ENCODE peak calls at places on chromosomes 13 and 19, in seven cellular contexts. J is T-helper 17 cell; D is T follicular helper cell; B is endothelial cell; V is IMR-90; Y is CD4-positive, alpha-beta T cell; A is epithelial cell of esophagus. P is an unnamed sample.

GRCh38 chr19:30222428-30222873 is 149.7 kb upstream of the ZNF536 start:
- DNase-seq in J (no peak), D (no peak), B (peak; percentile 76), V (no peak), Y (no peak), A (no peak), P (no peak)

GRCh38 chr13:26872444-26873173 is 112.0 kb upstream of the GPR12 start:
- DNase-seq in J (peak; percentile 11), D (peak; percentile 16), B (peak; percentile 80), V (peak; percentile 31), Y (peak; percentile 25), A (peak; percentile 45), P (peak; percentile 17)

GRCh38 chr19:20182232-20182785 is 15.3 kb downstream of the ZNF486 start:
- DNase-seq in J (no peak), D (no peak), B (no peak), V (no peak), Y (no peak), A (no peak), P (no peak)

GRCh38 chr13:112859817-112860190 is 109.2 kb upstream of the MCF2L start:
- DNase-seq in J (no peak), D (no peak), B (no peak), V (peak; percentile 82), Y (no peak), A (peak; percentile 31), P (no peak)

GRCh38 chr13:98664047-98664446 is 87.1 kb upstream of the STK24 start:
- DNase-seq in J (no peak), D (no peak), B (no peak), V (peak; percentile 85), Y (no peak), A (peak; percentile 97), P (no peak)

GRCh38 chr19:41175825-41176734 is 16.9 kb upstream of the CYP2S1 start:
- DNase-seq in J (no peak), D (peak; percentile 8), B (peak; percentile 31), V (peak; percentile 76), Y (peak; percentile 51), A (peak; percentile 90), P (no peak)

GRCh38 chr13:41050041-41050440 is 11.3 kb upstream of the WBP4 start:
- DNase-seq in J (no peak), D (no peak), B (no peak), V (no peak), Y (no peak), A (peak; percentile 49), P (no peak)

GRCh38 chr13:33158830-33159229 is 126.7 kb downstream of the STARD13 start:
- DNase-seq in J (no peak), D (no peak), B (no peak), V (no peak), Y (no peak), A (no peak), P (no peak)

GRCh38 chr19:8577247-8577646 is at the start of gene MYO1F:
- DNase-seq in J (no peak), D (no peak), B (no peak), V (no peak), Y (no peak), A (no peak), P (no peak)

GRCh38 chr13:100254002-100254401 is 165.1 kb downstream of the PCCA start:
- DNase-seq in J (no peak), D (no peak), B (no peak), V (no peak), Y (no peak), A (peak; percentile 17), P (no peak)

GRCh38 chr19:21482863-21483276 is 22.5 kb upstream of the ZNF429 start:
- DNase-seq in J (peak; percentile 63), D (peak; percentile 66), B (peak; percentile 39), V (no peak), Y (peak; percentile 54), A (peak; percentile 29), P (peak; percentile 41)

GRCh38 chr19:17404015-17404414 is 1.4 kb downstream of the BST2 start:
- DNase-seq in J (no peak), D (no peak), B (no peak), V (no peak), Y (no peak), A (no peak), P (no peak)

GRCh38 chr19:45094707-45095106 is 1.7 kb downstream of the PPP1R37 start:
- DNase-seq in J (no peak), D (no peak), B (no peak), V (no peak), Y (no peak), A (no peak), P (no peak)

GRCh38 chr19:41564515-41565383 is 11.2 kb upstream of the CEACAM21 start:
- DNase-seq in J (no peak), D (no peak), B (peak; percentile 69), V (no peak), Y (no peak), A (no peak), P (no peak)

GRCh38 chr13:20441879-20442278 is 83.8 kb downstream of the CRYL1 start:
- DNase-seq in J (no peak), D (no peak), B (no peak), V (peak; percentile 83), Y (no peak), A (peak; percentile 46), P (no peak)

GRCh38 chr19:32673573-32673972 is 1.4 kb downstream of the ANKRD27 start:
- DNase-seq in J (no peak), D (no peak), B (no peak), V (no peak), Y (no peak), A (no peak), P (no peak)

GRCh38 chr13:111380431-111380830 is 60.0 kb downstream of the TEX29 start:
- DNase-seq in J (no peak), D (no peak), B (no peak), V (no peak), Y (no peak), A (no peak), P (no peak)

GRCh38 chr19:48962029-48962848 is 2.9 kb upstream of the FTL start:
- DNase-seq in J (no peak), D (no peak), B (no peak), V (no peak), Y (peak; percentile 38), A (peak; percentile 11), P (no peak)

GRCh38 chr13:21014666-21015170 is 46.7 kb downstream of the LATS2 start:
- DNase-seq in J (no peak), D (no peak), B (no peak), V (peak; percentile 91), Y (no peak), A (peak; percentile 24), P (no peak)

GRCh38 chr19:57558525-57558924 is 1.1 kb downstream of the ZNF550 start:
- DNase-seq in J (no peak), D (no peak), B (no peak), V (peak; percentile 35), Y (no peak), A (peak; percentile 23), P (no peak)

GRCh38 chr13:42109957-42110356 is 61.5 kb downstream of the DGKH start:
- DNase-seq in J (no peak), D (no peak), B (no peak), V (no peak), Y (no peak), A (no peak), P (no peak)

GRCh38 chr13:68369739-68370138 is 1139.6 kb upstream of the PCDH9 start:
- DNase-seq in J (no peak), D (no peak), B (no peak), V (no peak), Y (no peak), A (peak; percentile 60), P (no peak)

GRCh38 chr13:113064534-113065405 is 40.8 kb upstream of the F7 start:
- DNase-seq in J (no peak), D (no peak), B (no peak), V (peak; percentile 60), Y (no peak), A (no peak), P (no peak)

GRCh38 chr19:57748029-57748428 is 1.4 kb downstream of the ZNF776 start:
- DNase-seq in J (no peak), D (no peak), B (no peak), V (no peak), Y (no peak), A (no peak), P (no peak)

GRCh38 chr19:55113570-55114039 is 3.8 kb downstream of the PPP1R12C start:
- DNase-seq in J (no peak), D (no peak), B (peak; percentile 77), V (peak; percentile 92), Y (no peak), A (no peak), P (no peak)

GRCh38 chr13:101308247-101309013 is 107.9 kb downstream of the NALCN start:
- DNase-seq in J (no peak), D (no peak), B (no peak), V (no peak), Y (no peak), A (no peak), P (no peak)

GRCh38 chr19:45191324-45191845 is 12.8 kb downstream of the BLOC1S3 start:
- DNase-seq in J (no peak), D (no peak), B (no peak), V (no peak), Y (no peak), A (peak; percentile 93), P (no peak)

GRCh38 chr13:31119966-31120733 is 41.6 kb downstream of the HSPH1 start:
- DNase-seq in J (no peak), D (no peak), B (no peak), V (peak; percentile 11), Y (no peak), A (peak; percentile 8), P (peak; percentile 25)

GRCh38 chr19:15124572-15125231 is 17.5 kb downstream of the SYDE1 start:
- DNase-seq in J (no peak), D (no peak), B (no peak), V (no peak), Y (no peak), A (peak; percentile 36), P (no peak)

GRCh38 chr19:6087074-6087506 is 23.2 kb downstream of the RFX2 start:
- DNase-seq in J (no peak), D (no peak), B (no peak), V (no peak), Y (no peak), A (no peak), P (no peak)

GRCh38 chr13:45718063-45718462 is 15.9 kb downstream of the CBY2 start:
- DNase-seq in J (no peak), D (no peak), B (peak; percentile 18), V (peak; percentile 14), Y (no peak), A (peak; percentile 52), P (peak; percentile 10)

GRCh38 chr13:97121894-97122293 is 100.2 kb upstream of the MBNL2 start:
- DNase-seq in J (no peak), D (no peak), B (no peak), V (peak; percentile 54), Y (no peak), A (peak; percentile 30), P (no peak)

GRCh38 chr13:46339035-46339666 is 47.9 kb downstream of the RUBCNL start:
- DNase-seq in J (no peak), D (no peak), B (no peak), V (peak; percentile 12), Y (no peak), A (peak; percentile 55), P (no peak)

GRCh38 chr19:2537544-2537943 is 61.6 kb downstream of the GADD45B start:
- DNase-seq in J (no peak), D (no peak), B (no peak), V (no peak), Y (no peak), A (no peak), P (no peak)

GRCh38 chr19:17805427-17805826 is 10.5 kb downstream of the B3GNT3 start:
- DNase-seq in J (no peak), D (no peak), B (no peak), V (no peak), Y (no peak), A (no peak), P (no peak)

GRCh38 chr19:55383279-55383788 is 758 bp downstream of the TMEM238 start:
- DNase-seq in J (no peak), D (no peak), B (no peak), V (no peak), Y (no peak), A (no peak), P (no peak)

P was measured in T-helper 1 cell.